ENCODE peak calls at places on chromosomes 6 and 20, in six cellular contexts. U is RWPE1; G is stimulated activated CD4-positive, alpha-beta T cell treated with anti-CD3 and anti-CD28 coated beads, Interleukin-15, amount 100 ng/mL, for 1 hour; W is AG04450; D is HT1080; Q is HCT116. O is an unnamed sample.

GRCh38 chr6:110095101-110095500 is 84.4 kb downstream of the WASF1 start:
- DNase-seq in W (no peak), G (no peak), D (no peak), U (no peak), Q (no peak), O (no peak)

GRCh38 chr6:30013296-30013922 is 47.7 kb upstream of the POLR1H start:
- DNase-seq in U (peak), D (no peak), Q (no peak), G (no peak), W (no peak), O (no peak)

GRCh38 chr6:98416027-98416426 is 418.3 kb upstream of the POU3F2 start:
- DNase-seq in G (no peak), Q (no peak), U (no peak), W (no peak), D (no peak), O (no peak)

GRCh38 chr6:75611011-75611701 is 9.5 kb downstream of the SENP6 start:
- DNase-seq in G (no peak), U (no peak), D (no peak), Q (no peak), W (no peak), O (no peak)

GRCh38 chr20:23094213-23094896 is 8.2 kb upstream of the CD93 start:
- DNase-seq in U (no peak), G (no peak), W (no peak), D (no peak), Q (no peak), O (no peak)

GRCh38 chr6:20708367-20709124 is 174.3 kb downstream of the CDKAL1 start:
- DNase-seq in G (no peak), W (no peak), Q (no peak), U (no peak), D (no peak), O (no peak)

GRCh38 chr20:6525447-6526303 is 241.8 kb upstream of the BMP2 start:
- DNase-seq in G (no peak), W (no peak), Q (no peak), D (peak), U (no peak), O (no peak)

GRCh38 chr20:57959589-57959988 is 249.8 kb upstream of the PMEPA1 start:
- DNase-seq in Q (no peak), G (no peak), D (no peak), W (no peak), U (no peak), O (no peak)